ENCODE peak calls at places on chromosomes 7 and 10, in ten cellular contexts. One of them, this sample, is unnamed.

GRCh38 chr10:12530017-12530416 is 180.7 kb downstream of the CAMK1D start:
- DNase-seq in lower lobe of right lung: no peak
- DNase-seq in heart right ventricle: no peak
- DNase-seq in natural killer cell: no peak
- DNase-seq in activated B cell treated with CpG ODN at 0.5 μM for 24 hours: no peak
- DNase-seq in epithelial cell of proximal tubule: no peak
- DNase-seq in A549: no peak
- DNase-seq in left lung: no peak
- DNase-seq in dorsolateral prefrontal cortex: no peak
- DNase-seq in GM12865: no peak
- DNase-seq in this sample: no peak

GRCh38 chr10:132876967-132877366 is 65.4 kb downstream of the CFAP46 start:
- DNase-seq in lower lobe of right lung: no peak
- DNase-seq in heart right ventricle: peak
- DNase-seq in natural killer cell: no peak
- DNase-seq in activated B cell treated with CpG ODN at 0.5 μM for 24 hours: no peak
- DNase-seq in epithelial cell of proximal tubule: no peak
- DNase-seq in A549: no peak
- DNase-seq in left lung: peak
- DNase-seq in dorsolateral prefrontal cortex: no peak
- DNase-seq in GM12865: no peak
- DNase-seq in this sample: no peak

GRCh38 chr10:68251625-68252275 is 19.8 kb upstream of the ATOH7 start:
- DNase-seq in lower lobe of right lung: no peak
- DNase-seq in heart right ventricle: no peak
- DNase-seq in natural killer cell: no peak
- DNase-seq in activated B cell treated with CpG ODN at 0.5 μM for 24 hours: no peak
- DNase-seq in epithelial cell of proximal tubule: no peak
- DNase-seq in A549: no peak
- DNase-seq in left lung: no peak
- DNase-seq in dorsolateral prefrontal cortex: no peak
- DNase-seq in GM12865: peak
- DNase-seq in this sample: no peak

GRCh38 chr7:32586291-32587221 is 91.3 kb downstream of the AVL9 start:
- DNase-seq in lower lobe of right lung: no peak
- DNase-seq in heart right ventricle: peak
- DNase-seq in natural killer cell: no peak
- DNase-seq in activated B cell treated with CpG ODN at 0.5 μM for 24 hours: no peak
- DNase-seq in epithelial cell of proximal tubule: no peak
- DNase-seq in A549: peak
- DNase-seq in left lung: no peak
- DNase-seq in dorsolateral prefrontal cortex: no peak
- DNase-seq in GM12865: no peak
- DNase-seq in this sample: no peak

GRCh38 chr7:98166668-98166970 is 44.6 kb upstream of the BHLHA15 start:
- DNase-seq in lower lobe of right lung: no peak
- DNase-seq in heart right ventricle: no peak
- DNase-seq in natural killer cell: no peak
- DNase-seq in activated B cell treated with CpG ODN at 0.5 μM for 24 hours: no peak
- DNase-seq in epithelial cell of proximal tubule: no peak
- DNase-seq in A549: no peak
- DNase-seq in left lung: no peak
- DNase-seq in dorsolateral prefrontal cortex: no peak
- DNase-seq in GM12865: no peak
- DNase-seq in this sample: no peak

GRCh38 chr7:11970132-11970531 is 138.1 kb upstream of the THSD7A start:
- DNase-seq in lower lobe of right lung: no peak
- DNase-seq in heart right ventricle: no peak
- DNase-seq in natural killer cell: no peak
- DNase-seq in activated B cell treated with CpG ODN at 0.5 μM for 24 hours: no peak
- DNase-seq in epithelial cell of proximal tubule: no peak
- DNase-seq in A549: no peak
- DNase-seq in left lung: no peak
- DNase-seq in dorsolateral prefrontal cortex: no peak
- DNase-seq in GM12865: no peak
- DNase-seq in this sample: no peak

GRCh38 chr10:17084989-17085725 is 44.5 kb downstream of the CUBN start:
- DNase-seq in lower lobe of right lung: no peak
- DNase-seq in heart right ventricle: peak
- DNase-seq in natural killer cell: no peak
- DNase-seq in activated B cell treated with CpG ODN at 0.5 μM for 24 hours: no peak
- DNase-seq in epithelial cell of proximal tubule: no peak
- DNase-seq in A549: no peak
- DNase-seq in left lung: no peak
- DNase-seq in dorsolateral prefrontal cortex: no peak
- DNase-seq in GM12865: no peak
- DNase-seq in this sample: no peak

GRCh38 chr7:16421333-16422099 is at the start of gene CRPPA:
- DNase-seq in lower lobe of right lung: peak
- DNase-seq in heart right ventricle: peak
- DNase-seq in natural killer cell: peak
- DNase-seq in activated B cell treated with CpG ODN at 0.5 μM for 24 hours: no peak
- DNase-seq in epithelial cell of proximal tubule: peak
- DNase-seq in A549: peak
- DNase-seq in left lung: no peak
- DNase-seq in dorsolateral prefrontal cortex: peak
- DNase-seq in GM12865: no peak
- DNase-seq in this sample: no peak

GRCh38 chr7:124643196-124643850 is 122.3 kb downstream of the GPR37 start:
- DNase-seq in lower lobe of right lung: no peak
- DNase-seq in heart right ventricle: no peak
- DNase-seq in natural killer cell: no peak
- DNase-seq in activated B cell treated with CpG ODN at 0.5 μM for 24 hours: no peak
- DNase-seq in epithelial cell of proximal tubule: no peak
- DNase-seq in A549: no peak
- DNase-seq in left lung: no peak
- DNase-seq in dorsolateral prefrontal cortex: no peak
- DNase-seq in GM12865: no peak
- DNase-seq in this sample: no peak

GRCh38 chr7:21942955-21943354 is 2.7 kb downstream of the CDCA7L start:
- DNase-seq in lower lobe of right lung: no peak
- DNase-seq in heart right ventricle: no peak
- DNase-seq in natural killer cell: no peak
- DNase-seq in activated B cell treated with CpG ODN at 0.5 μM for 24 hours: no peak
- DNase-seq in epithelial cell of proximal tubule: no peak
- DNase-seq in A549: no peak
- DNase-seq in left lung: no peak
- DNase-seq in dorsolateral prefrontal cortex: no peak
- DNase-seq in GM12865: no peak
- DNase-seq in this sample: no peak

GRCh38 chr7:21946228-21946709 is 570 bp upstream of the CDCA7L start:
- DNase-seq in lower lobe of right lung: no peak
- DNase-seq in heart right ventricle: no peak
- DNase-seq in natural killer cell: no peak
- DNase-seq in activated B cell treated with CpG ODN at 0.5 μM for 24 hours: no peak
- DNase-seq in epithelial cell of proximal tubule: no peak
- DNase-seq in A549: peak
- DNase-seq in left lung: no peak
- DNase-seq in dorsolateral prefrontal cortex: no peak
- DNase-seq in GM12865: no peak
- DNase-seq in this sample: no peak

GRCh38 chr7:21943436-21943835 is 2.3 kb downstream of the CDCA7L start:
- DNase-seq in lower lobe of right lung: no peak
- DNase-seq in heart right ventricle: no peak
- DNase-seq in natural killer cell: no peak
- DNase-seq in activated B cell treated with CpG ODN at 0.5 μM for 24 hours: no peak
- DNase-seq in epithelial cell of proximal tubule: no peak
- DNase-seq in A549: no peak
- DNase-seq in left lung: no peak
- DNase-seq in dorsolateral prefrontal cortex: no peak
- DNase-seq in GM12865: no peak
- DNase-seq in this sample: no peak

GRCh38 chr7:21945374-21946227 is at the start of gene CDCA7L:
- DNase-seq in lower lobe of right lung: peak
- DNase-seq in heart right ventricle: peak
- DNase-seq in natural killer cell: peak
- DNase-seq in activated B cell treated with CpG ODN at 0.5 μM for 24 hours: peak
- DNase-seq in epithelial cell of proximal tubule: no peak
- DNase-seq in A549: peak
- DNase-seq in left lung: peak
- DNase-seq in dorsolateral prefrontal cortex: peak
- DNase-seq in GM12865: peak
- DNase-seq in this sample: peak

DNA sequence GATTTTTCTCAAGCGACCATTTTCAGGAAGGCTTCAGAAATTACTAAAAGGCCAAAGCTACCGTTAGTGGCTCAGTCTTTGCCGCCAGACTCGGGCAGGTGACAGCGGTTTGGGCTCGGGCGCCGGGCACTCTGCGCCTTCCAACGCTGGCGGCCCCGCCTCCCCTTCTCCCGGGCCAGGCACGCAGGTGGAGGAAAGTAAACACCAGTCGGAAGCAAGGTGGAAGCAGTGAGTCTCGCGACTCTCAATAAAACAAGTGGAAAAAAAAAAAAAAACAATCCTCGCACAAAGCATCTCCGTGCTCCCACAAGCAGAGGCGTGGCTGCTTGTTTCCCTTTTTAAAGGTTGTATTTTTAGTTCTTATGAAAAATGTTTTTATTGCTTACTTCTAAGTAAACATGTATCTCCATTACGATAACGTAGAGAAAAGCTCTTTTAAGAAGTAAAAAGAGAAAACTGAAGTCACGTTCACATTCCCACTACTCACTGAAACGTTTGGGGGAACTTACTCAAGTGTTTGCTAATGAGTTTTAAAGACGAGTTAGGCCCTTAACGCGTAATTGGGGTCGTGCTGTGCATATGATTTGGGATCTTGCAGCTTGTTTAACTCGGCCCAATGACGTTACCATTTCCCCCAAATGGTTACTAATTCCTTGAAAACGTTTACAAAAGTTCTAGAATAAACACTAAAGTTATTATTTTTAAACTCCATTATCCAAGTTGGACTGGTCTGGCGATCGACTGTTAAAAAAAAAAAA is 904 bp downstream of the CDCA7L start:
- DNase-seq in lower lobe of right lung: peak
- DNase-seq in heart right ventricle: peak
- DNase-seq in natural killer cell: no peak
- DNase-seq in activated B cell treated with CpG ODN at 0.5 μM for 24 hours: peak
- DNase-seq in epithelial cell of proximal tubule: no peak
- DNase-seq in A549: peak
- DNase-seq in left lung: peak
- DNase-seq in dorsolateral prefrontal cortex: peak
- DNase-seq in GM12865: peak
- DNase-seq in this sample: no peak
- TF ChIP-seq CTCF in lower lobe of right lung: no peak
- TF ChIP-seq CTCF in heart right ventricle: peak
- TF ChIP-seq CTCF in natural killer cell: no peak
- TF ChIP-seq CTCF in activated B cell treated with CpG ODN at 0.5 μM for 24 hours: no peak
- TF ChIP-seq CTCF in epithelial cell of proximal tubule: peak
- TF ChIP-seq CTCF in A549: no peak
- TF ChIP-seq CTCF in left lung: no peak
- TF ChIP-seq CTCF in dorsolateral prefrontal cortex: no peak
- TF ChIP-seq CTCF in GM12865: no peak
- TF ChIP-seq CTCF in this sample: no peak

DNA sequence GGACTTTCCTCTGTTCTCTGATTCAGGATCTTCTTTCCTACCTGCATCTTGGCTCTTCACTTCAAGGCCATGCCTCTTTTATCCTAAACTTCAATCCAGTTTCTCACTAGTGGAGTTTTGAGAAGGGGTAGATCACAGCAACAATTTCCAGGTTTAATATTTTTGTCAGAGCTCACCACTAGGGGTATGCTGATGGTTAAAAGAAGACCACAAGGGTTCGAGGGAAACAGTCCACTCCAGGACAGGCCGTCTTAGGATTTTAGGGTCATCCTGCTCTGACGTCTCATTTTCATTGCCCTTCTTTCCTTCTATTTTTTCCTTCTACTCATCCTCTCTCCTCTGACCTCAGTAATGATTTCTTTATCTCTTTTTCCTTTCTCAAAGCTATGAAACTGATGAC is 11.3 kb downstream of the STAG3 start:
- DNase-seq in lower lobe of right lung: no peak
- DNase-seq in heart right ventricle: no peak
- DNase-seq in natural killer cell: no peak
- DNase-seq in activated B cell treated with CpG ODN at 0.5 μM for 24 hours: no peak
- DNase-seq in epithelial cell of proximal tubule: no peak
- DNase-seq in A549: no peak
- DNase-seq in left lung: no peak
- DNase-seq in dorsolateral prefrontal cortex: no peak
- DNase-seq in GM12865: no peak
- DNase-seq in this sample: no peak
- TF ChIP-seq CTCF in lower lobe of right lung: no peak
- TF ChIP-seq CTCF in heart right ventricle: no peak
- TF ChIP-seq CTCF in natural killer cell: no peak
- TF ChIP-seq CTCF in activated B cell treated with CpG ODN at 0.5 μM for 24 hours: no peak
- TF ChIP-seq CTCF in epithelial cell of proximal tubule: peak
- TF ChIP-seq CTCF in A549: no peak
- TF ChIP-seq CTCF in left lung: no peak
- TF ChIP-seq CTCF in dorsolateral prefrontal cortex: no peak
- TF ChIP-seq CTCF in GM12865: no peak
- TF ChIP-seq CTCF in this sample: no peak

GRCh38 chr10:89419548-89419947 is 5.2 kb downstream of the IFIT5 start:
- DNase-seq in lower lobe of right lung: no peak
- DNase-seq in heart right ventricle: no peak
- DNase-seq in natural killer cell: no peak
- DNase-seq in activated B cell treated with CpG ODN at 0.5 μM for 24 hours: no peak
- DNase-seq in epithelial cell of proximal tubule: no peak
- DNase-seq in A549: no peak
- DNase-seq in left lung: no peak
- DNase-seq in dorsolateral prefrontal cortex: no peak
- DNase-seq in GM12865: peak
- DNase-seq in this sample: no peak
- TF ChIP-seq CTCF in lower lobe of right lung: peak
- TF ChIP-seq CTCF in heart right ventricle: peak
- TF ChIP-seq CTCF in natural killer cell: peak
- TF ChIP-seq CTCF in activated B cell treated with CpG ODN at 0.5 μM for 24 hours: no peak
- TF ChIP-seq CTCF in epithelial cell of proximal tubule: peak
- TF ChIP-seq CTCF in A549: no peak
- TF ChIP-seq CTCF in left lung: peak
- TF ChIP-seq CTCF in dorsolateral prefrontal cortex: no peak
- TF ChIP-seq CTCF in GM12865: peak
- TF ChIP-seq CTCF in this sample: peak

DNA sequence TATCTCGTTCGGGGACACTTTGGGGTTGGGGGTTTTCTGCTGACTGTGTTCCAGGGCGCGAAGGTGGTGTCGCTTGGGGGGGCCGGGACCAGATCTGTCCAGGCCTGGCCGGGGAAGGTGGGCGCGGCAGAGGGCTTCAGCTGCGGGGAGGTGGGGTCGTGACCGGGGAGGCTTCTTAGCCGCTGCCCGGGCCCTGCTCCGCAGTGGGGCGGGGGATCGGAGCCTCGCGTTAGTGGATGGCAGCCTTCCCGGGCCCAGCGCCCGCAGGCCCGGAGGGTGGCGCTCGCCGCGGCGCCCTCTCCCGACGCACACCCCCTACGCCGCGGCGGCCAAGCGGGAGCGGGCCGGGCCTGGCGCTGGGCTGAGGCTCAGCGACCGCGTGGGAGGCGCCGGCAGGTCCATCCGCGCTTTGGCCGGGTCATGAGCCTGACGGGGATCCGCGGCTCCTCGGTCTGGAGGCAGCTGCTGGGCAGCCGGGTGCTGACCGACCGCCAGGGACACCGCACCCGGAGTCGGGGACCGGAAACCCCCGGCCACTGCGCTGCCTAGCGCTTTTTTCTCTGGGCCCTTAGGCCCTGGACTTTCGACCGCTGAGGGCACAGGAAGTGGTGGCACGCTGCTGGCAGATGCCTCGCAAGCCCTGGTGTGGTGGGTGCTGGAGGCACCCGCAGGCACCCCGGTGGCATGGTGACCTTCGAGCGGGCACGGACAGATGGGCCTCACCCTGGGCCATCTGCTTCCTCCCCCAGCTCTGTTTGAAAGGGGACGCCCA is 1.2 kb downstream of the AGAP3 start:
- DNase-seq in lower lobe of right lung: peak
- DNase-seq in heart right ventricle: peak
- DNase-seq in natural killer cell: peak
- DNase-seq in activated B cell treated with CpG ODN at 0.5 μM for 24 hours: peak
- DNase-seq in epithelial cell of proximal tubule: no peak
- DNase-seq in A549: peak
- DNase-seq in left lung: peak
- DNase-seq in dorsolateral prefrontal cortex: no peak
- DNase-seq in GM12865: peak
- DNase-seq in this sample: no peak
- TF ChIP-seq CTCF in lower lobe of right lung: peak
- TF ChIP-seq CTCF in heart right ventricle: peak
- TF ChIP-seq CTCF in natural killer cell: peak
- TF ChIP-seq CTCF in activated B cell treated with CpG ODN at 0.5 μM for 24 hours: no peak
- TF ChIP-seq CTCF in epithelial cell of proximal tubule: peak
- TF ChIP-seq CTCF in A549: peak
- TF ChIP-seq CTCF in left lung: peak
- TF ChIP-seq CTCF in dorsolateral prefrontal cortex: peak
- TF ChIP-seq CTCF in GM12865: peak
- TF ChIP-seq CTCF in this sample: peak

This sample was measured in tibial nerve.